ENCODE peak calls at places on chromosomes 12 and 14, in seven cellular contexts. D is Caki2; P is neural progenitor cell; G is SHP77; V is H4; Q is T-helper 1 cell; A is activated CD4-positive, alpha-beta memory T cell treated with anti-CD3 and anti-CD28 coated beads for 36 hours. F is an unnamed sample.

GRCh38 chr14:39102265-39102968 is 618 bp downstream of the SEC23A start:
- DNase-seq in D (peak), P (no peak), G (no peak), V (peak), Q (no peak), A (no peak), F (no peak)

GRCh38 chr14:48974994-48975393 is 611.2 kb downstream of the RPS29 start:
- DNase-seq in D (no peak), P (no peak), G (no peak), V (no peak), Q (no peak), A (no peak), F (peak)

GRCh38 chr12:57759360-57759980 is 4.6 kb downstream of the MARCHF9 start:
- DNase-seq in D (no peak), P (no peak), G (no peak), V (peak), Q (no peak), A (peak), F (peak)

GRCh38 chr14:88233915-88234314 is 89.2 kb downstream of the KCNK10 start:
- DNase-seq in D (no peak), P (peak), G (peak), V (peak), Q (no peak), A (peak), F (peak)

GRCh38 chr14:81981311-81981675 is 447.6 kb upstream of the SEL1L start:
- DNase-seq in D (no peak), P (no peak), G (no peak), V (no peak), Q (no peak), A (no peak), F (no peak)

GRCh38 chr12:65434737-65435136 is 156.3 kb downstream of the MSRB3 start:
- DNase-seq in D (no peak), P (no peak), G (no peak), V (no peak), Q (no peak), A (no peak), F (no peak)

GRCh38 chr12:12508612-12509011 is 54.1 kb downstream of the DUSP16 start:
- DNase-seq in D (no peak), P (no peak), G (no peak), V (no peak), Q (no peak), A (no peak), F (no peak)

GRCh38 chr12:45324391-45324790 is 108.5 kb downstream of the ANO6 start:
- DNase-seq in D (no peak), P (no peak), G (no peak), V (no peak), Q (no peak), A (no peak), F (no peak)

GRCh38 chr12:15336772-15337553 is 14.7 kb downstream of the PTPRO start:
- DNase-seq in D (peak), P (no peak), G (no peak), V (peak), Q (no peak), A (no peak), F (no peak)

GRCh38 chr12:109735051-109735521 is 21.5 kb downstream of the FAM222A start:
- DNase-seq in D (no peak), P (no peak), G (no peak), V (no peak), Q (no peak), A (no peak), F (no peak)

GRCh38 chr14:45089813-45090212 is 5.9 kb downstream of the PRPF39 start:
- DNase-seq in D (no peak), P (no peak), G (no peak), V (no peak), Q (no peak), A (peak), F (no peak)

GRCh38 chr12:95224202-95225170 is 6.9 kb downstream of the VEZT start:
- DNase-seq in D (peak), P (no peak), G (no peak), V (no peak), Q (no peak), A (no peak), F (no peak)

GRCh38 chr14:93926873-93927571 is at the start of gene FAM181A:
- DNase-seq in D (no peak), P (peak), G (no peak), V (no peak), Q (no peak), A (no peak), F (no peak)

GRCh38 chr12:107309020-107309419 is 215.7 kb upstream of the CRY1 start:
- DNase-seq in D (no peak), P (no peak), G (no peak), V (no peak), Q (no peak), A (no peak), F (no peak)

GRCh38 chr14:74018029-74018703 is 922 bp downstream of the ENTPD5 start:
- DNase-seq in D (peak), P (no peak), G (no peak), V (peak), Q (no peak), A (no peak), F (no peak)

GRCh38 chr12:29241821-29242591 is 92.9 kb downstream of the FAR2 start:
- DNase-seq in D (peak), P (peak), G (no peak), V (peak), Q (no peak), A (peak), F (no peak)

GRCh38 chr12:102629262-102629888 is 149.0 kb upstream of the IGF1 start:
- DNase-seq in D (no peak), P (no peak), G (no peak), V (no peak), Q (no peak), A (no peak), F (no peak)

GRCh38 chr14:67240168-67240932 is 885 bp upstream of the PALS1 start:
- DNase-seq in D (peak), P (peak), G (peak), V (peak), Q (peak), A (peak), F (peak)

GRCh38 chr12:946212-946611 is 3.3 kb downstream of the RAD52 start:
- DNase-seq in D (no peak), P (no peak), G (no peak), V (no peak), Q (no peak), A (no peak), F (no peak)

GRCh38 chr14:94098359-94098758 is 12.2 kb upstream of the IFI27 start:
- DNase-seq in D (no peak), P (no peak), G (no peak), V (no peak), Q (no peak), A (no peak), F (no peak)

GRCh38 chr12:123660328-123660727 is 10.6 kb upstream of the TCTN2 start:
- DNase-seq in D (peak), P (no peak), G (no peak), V (peak), Q (no peak), A (no peak), F (no peak)

GRCh38 chr14:24110060-24110459 is 4.5 kb upstream of the DCAF11 start:
- DNase-seq in D (no peak), P (no peak), G (no peak), V (no peak), Q (no peak), A (no peak), F (no peak)

GRCh38 chr14:99899578-99900178 is 106.5 kb downstream of the EML1 start:
- DNase-seq in D (no peak), P (no peak), G (no peak), V (no peak), Q (no peak), A (no peak), F (peak)

GRCh38 chr14:80477388-80478160 is 266.3 kb upstream of the DIO2 start:
- DNase-seq in D (no peak), P (no peak), G (no peak), V (no peak), Q (no peak), A (no peak), F (no peak)

GRCh38 chr12:10214877-10215267 is 2.2 kb downstream of the GABARAPL1 start:
- DNase-seq in D (peak), P (no peak), G (no peak), V (no peak), Q (no peak), A (no peak), F (no peak)

GRCh38 chr12:24557738-24558137 is 391.2 kb downstream of the BCAT1 start:
- DNase-seq in D (no peak), P (no peak), G (no peak), V (no peak), Q (no peak), A (no peak), F (no peak)

GRCh38 chr12:121287267-121287954 is 9.1 kb downstream of the CAMKK2 start:
- DNase-seq in D (no peak), P (no peak), G (no peak), V (no peak), Q (no peak), A (no peak), F (no peak)

GRCh38 chr14:102892660-102893059 is 29.8 kb upstream of the AMN start:
- DNase-seq in D (no peak), P (no peak), G (no peak), V (no peak), Q (no peak), A (no peak), F (no peak)

GRCh38 chr12:51326762-51327439 is 2.9 kb upstream of the BIN2 start:
- DNase-seq in D (peak), P (no peak), G (no peak), V (peak), Q (no peak), A (no peak), F (peak)

GRCh38 chr14:80988742-80989429 is 33.5 kb downstream of the TSHR start:
- DNase-seq in D (no peak), P (no peak), G (no peak), V (no peak), Q (no peak), A (no peak), F (peak)

GRCh38 chr12:108729612-108730336 is 1.5 kb downstream of the CORO1C start:
- DNase-seq in D (no peak), P (no peak), G (no peak), V (peak), Q (no peak), A (no peak), F (peak)

GRCh38 chr12:106285993-106286392 is 16.5 kb upstream of the TCP11L2 start:
- DNase-seq in D (no peak), P (no peak), G (no peak), V (peak), Q (no peak), A (no peak), F (peak)

GRCh38 chr12:49784756-49785409 is 43.3 kb downstream of the NCKAP5L start:
- DNase-seq in D (peak), P (no peak), G (no peak), V (peak), Q (no peak), A (no peak), F (no peak)

GRCh38 chr12:69388371-69388770 is 28.8 kb downstream of the YEATS4 start:
- DNase-seq in D (peak), P (no peak), G (no peak), V (peak), Q (no peak), A (no peak), F (peak)